ENCODE peak calls at places on chromosome 2, in seven cellular contexts. J, O, I, E, X, G and A are unnamed samples.

GRCh38 chr2:171260471-171261424 is 100.1 kb upstream of the TLK1 start:
- DNase-seq in O (no peak), G (peak), X (no peak), E (no peak), J (no peak), I (no peak), A (no peak)

GRCh38 chr2:239445771-239446524 is 45.1 kb upstream of the HDAC4 start:
- DNase-seq in I (no peak), E (no peak), O (no peak), X (no peak), G (no peak), J (no peak), A (no peak)

GRCh38 chr2:222797308-222797707 is 63.5 kb upstream of the ACSL3 start:
- DNase-seq in J (no peak), E (peak), O (no peak), I (no peak), G (no peak), X (no peak), A (no peak)

GRCh38 chr2:41934323-41935003 is 113.4 kb upstream of the PKDCC start:
- DNase-seq in I (no peak), E (no peak), X (no peak), J (no peak), G (no peak), O (no peak), A (no peak)

GRCh38 chr2:7427293-7428060 is 510.3 kb downstream of the RNF144A start:
- DNase-seq in O (peak), I (no peak), J (peak), G (peak), E (peak), X (peak), A (no peak)

GRCh38 chr2:200679157-200679934 is 93.5 kb downstream of the AOX1 start:
- DNase-seq in O (no peak), G (no peak), J (no peak), X (no peak), E (no peak), I (no peak), A (no peak)

GRCh38 chr2:105187531-105187930 is 54.0 kb upstream of the GPR45 start:
- DNase-seq in I (no peak), E (no peak), J (no peak), X (no peak), O (no peak), G (no peak), A (no peak)

GRCh38 chr2:48927355-48927754 is 171.8 kb upstream of the LHCGR start:
- DNase-seq in I (no peak), X (no peak), E (no peak), G (no peak), J (no peak), O (no peak), A (no peak)

GRCh38 chr2:36780231-36780808 is 83.8 kb downstream of the VIT start:
- DNase-seq in G (peak), O (no peak), J (peak), X (peak), E (peak), I (no peak), A (no peak)

GRCh38 chr2:241051578-241052487 is 50.3 kb downstream of the MTERF4 start:
- DNase-seq in G (no peak), E (no peak), I (no peak), J (no peak), O (no peak), X (no peak), A (no peak)